ENCODE peak calls at places on chromosomes 2 and 18, in nine cellular contexts. I, F, Y, T, K, M, X, D and W are unnamed samples.

GRCh38 chr18:37489998-37490397 is 75.6 kb downstream of the CELF4 start:
- DNase-seq in I (no peak), F (no peak), Y (no peak), T (no peak), K (no peak), M (no peak), X (no peak), D (no peak), W (no peak)

GRCh38 chr2:20446280-20446916 is 476 bp upstream of the RHOB start:
- DNase-seq in I (no peak), F (peak; percentile 37), Y (no peak), T (no peak), K (no peak), M (no peak), X (peak; percentile 46), D (no peak), W (no peak)

GRCh38 chr2:65724341-65724740 is 291.9 kb upstream of the SPRED2 start:
- DNase-seq in I (no peak), F (no peak), Y (no peak), T (no peak), K (no peak), M (no peak), X (no peak), D (no peak), W (no peak)

GRCh38 chr2:44250376-44250775 is 24.9 kb upstream of the SLC3A1 start:
- DNase-seq in I (no peak), F (no peak), Y (peak; percentile 67), T (no peak), K (no peak), M (no peak), X (no peak), D (no peak), W (no peak)

GRCh38 chr2:211877061-211877460 is 661.5 kb downstream of the ERBB4 start:
- DNase-seq in I (no peak), F (no peak), Y (no peak), T (no peak), K (no peak), M (no peak), X (no peak), D (no peak), W (no peak)

GRCh38 chr18:27750014-27750413 is 426.9 kb downstream of the CDH2 start:
- DNase-seq in I (peak; percentile 18), F (peak; percentile 75), Y (peak; percentile 73), T (peak; percentile 39), K (peak; percentile 28), M (peak; percentile 75), X (peak; percentile 89), D (peak; percentile 2), W (peak; percentile 61)

GRCh38 chr18:30927042-30927441 is 115.5 kb downstream of the DSC3 start:
- DNase-seq in I (no peak), F (no peak), Y (no peak), T (no peak), K (no peak), M (no peak), X (no peak), D (no peak), W (no peak)

GRCh38 chr2:203155406-203155805 is 83.4 kb upstream of the CYP20A1 start:
- DNase-seq in I (no peak), F (peak; percentile 10), Y (peak; percentile 52), T (no peak), K (no peak), M (no peak), X (no peak), D (no peak), W (no peak)

GRCh38 chr18:63586966-63587365 is at the start of gene SERPINB13:
- DNase-seq in I (no peak), F (no peak), Y (no peak), T (no peak), K (no peak), M (no peak), X (peak; percentile 9), D (no peak), W (no peak)

GRCh38 chr18:64017870-64018269 is 48.0 kb downstream of the SERPINB8 start:
- DNase-seq in I (no peak), F (peak; percentile 62), Y (peak; percentile 80), T (no peak), K (no peak), M (peak; percentile 10), X (peak; percentile 49), D (peak; percentile 29), W (no peak)

GRCh38 chr2:231379266-231380215 is 16.0 kb upstream of the B3GNT7 start:
- DNase-seq in I (no peak), F (no peak), Y (no peak), T (peak; percentile 44), K (no peak), M (no peak), X (no peak), D (no peak), W (no peak)

GRCh38 chr2:235394278-235394828 is 99.5 kb upstream of the AGAP1 start:
- DNase-seq in I (peak; percentile 38), F (no peak), Y (no peak), T (no peak), K (peak; percentile 76), M (no peak), X (no peak), D (peak; percentile 57), W (no peak)

GRCh38 chr18:3015203-3015590 is 2.3 kb upstream of the LPIN2 start:
- DNase-seq in I (peak; percentile 38), F (no peak), Y (no peak), T (no peak), K (peak; percentile 71), M (no peak), X (no peak), D (peak; percentile 57), W (no peak)

GRCh38 chr2:144468823-144469595 is 50.9 kb downstream of the ZEB2 start:
- DNase-seq in I (no peak), F (no peak), Y (no peak), T (no peak), K (no peak), M (no peak), X (no peak), D (no peak), W (no peak)

GRCh38 chr2:38095996-38096861 is 20.3 kb upstream of the CYP1B1 start:
- DNase-seq in I (no peak), F (peak; percentile 13), Y (no peak), T (no peak), K (no peak), M (peak; percentile 44), X (peak; percentile 73), D (no peak), W (no peak)

GRCh38 chr2:100757621-100758394 is 62.1 kb upstream of the NPAS2 start:
- DNase-seq in I (peak; percentile 85), F (no peak), Y (no peak), T (no peak), K (no peak), M (no peak), X (no peak), D (peak; percentile 62), W (peak; percentile 50)

GRCh38 chr2:162185833-162186232 is 33.8 kb upstream of the GCG start:
- DNase-seq in I (no peak), F (no peak), Y (no peak), T (no peak), K (no peak), M (no peak), X (no peak), D (no peak), W (no peak)

GRCh38 chr2:66582975-66583842 is 148.3 kb downstream of the MEIS1 start:
- DNase-seq in I (no peak), F (no peak), Y (no peak), T (no peak), K (no peak), M (no peak), X (no peak), D (peak; percentile 21), W (no peak)

GRCh38 chr18:32877371-32877770 is 104.5 kb upstream of the KLHL14 start:
- DNase-seq in I (no peak), F (no peak), Y (no peak), T (no peak), K (no peak), M (peak; percentile 49), X (peak; percentile 1), D (no peak), W (no peak)

GRCh38 chr18:50949185-50949584 is 18.7 kb upstream of the ELAC1 start:
- DNase-seq in I (no peak), F (no peak), Y (no peak), T (no peak), K (no peak), M (no peak), X (no peak), D (no peak), W (no peak)

GRCh38 chr2:45904267-45904921 is 252.9 kb downstream of the PRKCE start:
- DNase-seq in I (no peak), F (no peak), Y (no peak), T (no peak), K (no peak), M (no peak), X (peak; percentile 88), D (peak; percentile 37), W (no peak)

GRCh38 chr18:47990981-47991380 is 60.5 kb upstream of the SMAD2 start:
- DNase-seq in I (no peak), F (no peak), Y (peak; percentile 94), T (no peak), K (no peak), M (no peak), X (peak; percentile 91), D (no peak), W (no peak)

GRCh38 chr2:120481446-120482194 is 135.7 kb downstream of the INHBB start:
- DNase-seq in I (no peak), F (no peak), Y (no peak), T (no peak), K (no peak), M (no peak), X (no peak), D (no peak), W (no peak)

GRCh38 chr2:232884001-232884421 is 13.9 kb downstream of the SNORC start:
- DNase-seq in I (no peak), F (no peak), Y (no peak), T (no peak), K (no peak), M (no peak), X (no peak), D (no peak), W (no peak)